ENCODE peak calls at places on chromosomes 13 and 19, in six cellular contexts. Q is AG09309; O is A549; T is activated CD8-positive, alpha-beta T cell treated with anti-CD3 and anti-CD28 coated beads for 36 hours; Z is tibial artery; B is thoracic aorta. U is an unnamed sample.

GRCh38 chr19:34259367-34259865 is 5.1 kb downstream of the GARRE1 start:
- DNase-seq in Q (no peak), O (no peak), T (no peak), Z (no peak), B (no peak), U (no peak)

GRCh38 chr19:343451-343931 is 1.1 kb downstream of the MIER2 start:
- DNase-seq in Q (no peak), O (no peak), T (no peak), Z (no peak), B (no peak), U (no peak)

GRCh38 chr19:43662487-43662886 is 7.5 kb downstream of the PLAUR start:
- DNase-seq in Q (no peak), O (no peak), T (no peak), Z (no peak), B (no peak), U (no peak)

GRCh38 chr13:106602178-106602577 is 34.2 kb upstream of the ARGLU1 start:
- DNase-seq in Q (no peak), O (no peak), T (no peak), Z (no peak), B (no peak), U (no peak)

GRCh38 chr13:98972627-98973026 is 5.2 kb downstream of the DOCK9 start:
- DNase-seq in Q (no peak), O (no peak), T (no peak), Z (no peak), B (no peak), U (no peak)

GRCh38 chr13:44648392-44649117 is 72.4 kb upstream of the TSC22D1 start:
- DNase-seq in Q (no peak), O (no peak), T (peak; percentile 10), Z (no peak), B (no peak), U (no peak)

GRCh38 chr19:2226840-2227360 is 9.2 kb downstream of the PLEKHJ1 start:
- DNase-seq in Q (no peak), O (no peak), T (no peak), Z (no peak), B (no peak), U (no peak)

GRCh38 chr19:56918682-56919307 is 78.3 kb upstream of the PEG3 start:
- DNase-seq in Q (no peak), O (no peak), T (no peak), Z (no peak), B (no peak), U (no peak)

GRCh38 chr19:6802336-6803035 is 30.0 kb downstream of the VAV1 start:
- DNase-seq in Q (no peak), O (peak; percentile 79), T (peak; percentile 91), Z (peak; percentile 52), B (no peak), U (peak; percentile 21)

GRCh38 chr13:98994896-98995295 is 17.0 kb upstream of the DOCK9 start:
- DNase-seq in Q (no peak), O (no peak), T (no peak), Z (no peak), B (no peak), U (no peak)

GRCh38 chr19:41577833-41578232 is 1.9 kb downstream of the CEACAM21 start:
- DNase-seq in Q (no peak), O (no peak), T (no peak), Z (no peak), B (no peak), U (no peak)

GRCh38 chr19:41578886-41579285 is 2.9 kb downstream of the CEACAM21 start:
- DNase-seq in Q (no peak), O (no peak), T (no peak), Z (no peak), B (no peak), U (no peak)

GRCh38 chr19:41575998-41576397 is at the start of gene CEACAM21:
- DNase-seq in Q (no peak), O (no peak), T (peak; percentile 66), Z (peak; percentile 70), B (no peak), U (no peak)

GRCh38 chr19:41577144-41577830 is 1.3 kb downstream of the CEACAM21 start:
- DNase-seq in Q (no peak), O (no peak), T (no peak), Z (no peak), B (no peak), U (no peak)
- TF ChIP-seq CTCF in Q (no peak), O (no peak), T (no peak), Z (no peak), B (no peak), U (no peak)

DNA sequence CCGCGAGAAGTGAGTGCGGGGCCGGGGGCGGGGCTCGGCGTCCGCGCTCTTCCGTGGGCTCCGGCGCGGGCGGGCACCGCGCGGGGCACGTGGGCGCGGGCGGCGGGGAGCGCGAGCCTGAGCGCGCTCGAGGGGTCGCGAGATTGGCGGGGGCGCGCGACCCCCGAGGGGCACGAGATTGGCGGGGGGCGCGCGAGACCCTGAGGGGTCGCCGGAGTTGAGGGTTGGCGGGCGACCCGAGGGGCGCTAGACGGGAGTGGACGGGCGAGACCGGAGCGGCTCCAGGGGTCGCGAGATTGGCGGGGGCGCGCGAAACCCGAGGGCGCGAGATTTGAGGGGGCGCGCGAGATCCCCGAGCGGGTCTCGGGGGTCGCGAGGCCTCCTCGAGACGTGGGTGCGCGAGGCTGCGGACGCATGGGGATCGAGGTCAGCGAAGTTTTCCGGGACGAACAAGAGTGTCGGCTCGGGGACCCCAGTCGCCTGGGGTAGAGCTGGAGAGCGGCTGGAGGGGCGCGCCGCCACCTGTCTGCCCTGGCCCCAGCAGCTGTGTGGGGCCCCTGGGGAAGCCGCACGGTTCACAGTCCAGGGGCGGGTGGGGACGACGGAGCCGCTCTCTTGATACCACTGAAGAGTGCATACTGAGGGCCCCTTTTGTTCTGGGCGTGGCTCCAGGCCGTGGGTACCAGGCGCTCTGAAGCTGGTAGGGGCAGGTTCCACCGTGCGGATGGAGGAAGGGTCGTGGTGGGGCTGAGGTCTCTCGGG is 682 bp downstream of the SSBP4 start:
- DNase-seq in Q (no peak), O (no peak), T (peak; percentile 79), Z (peak; percentile 51), B (no peak), U (no peak)
- TF ChIP-seq CTCF in Q (no peak), O (no peak), T (no peak), Z (no peak), B (no peak), U (no peak)

GRCh38 chr13:29713841-29714240 is 118.4 kb upstream of the SLC7A1 start:
- DNase-seq in Q (no peak), O (peak; percentile 8), T (peak; percentile 7), Z (no peak), B (no peak), U (no peak)
- TF ChIP-seq CTCF in Q (peak; percentile 53), O (peak; percentile 31), T (peak; percentile 88), Z (peak; percentile 27), B (peak; percentile 26), U (no peak)

DNA sequence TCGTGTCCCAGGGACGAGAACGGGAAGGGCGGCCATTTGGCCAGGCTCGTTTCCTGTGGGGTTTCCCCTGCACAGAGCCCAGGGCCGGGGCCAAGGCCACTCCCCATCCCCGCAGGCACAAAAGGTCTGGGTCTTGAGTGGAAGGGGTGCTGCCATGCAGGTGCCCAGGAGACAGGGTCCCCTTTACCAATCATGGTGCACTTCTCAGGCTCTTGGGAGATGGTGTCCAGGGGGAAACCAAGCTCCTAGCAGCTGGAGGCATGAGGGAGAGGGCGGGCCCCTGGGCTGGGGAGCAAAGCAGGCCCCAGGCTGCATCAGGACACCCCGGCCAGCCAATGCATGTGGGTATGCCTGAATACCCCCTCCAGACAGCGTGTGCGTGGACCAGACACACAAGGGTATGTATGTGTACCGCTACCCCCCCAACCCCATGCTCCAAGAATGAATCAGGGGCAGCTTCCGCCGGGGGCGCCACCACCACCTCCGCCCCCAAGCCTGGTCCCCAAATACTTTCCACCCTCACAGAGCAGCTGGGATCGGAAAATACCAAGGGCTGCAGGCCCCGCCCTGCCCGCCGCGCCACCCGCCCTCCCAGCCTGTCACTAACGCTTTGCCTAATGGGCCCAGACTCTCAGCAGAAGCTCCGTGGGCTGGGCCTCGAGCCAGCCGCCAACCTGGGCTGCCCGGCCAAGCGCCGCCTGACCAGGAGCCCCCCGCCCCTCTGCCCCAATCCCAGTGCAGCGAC is 37.6 kb upstream of the NANOS3 start:
- DNase-seq in Q (no peak), O (peak; percentile 57), T (peak; percentile 97), Z (peak; percentile 93), B (no peak), U (no peak)
- TF ChIP-seq CTCF in Q (no peak), O (no peak), T (no peak), Z (no peak), B (peak; percentile 16), U (no peak)

DNA sequence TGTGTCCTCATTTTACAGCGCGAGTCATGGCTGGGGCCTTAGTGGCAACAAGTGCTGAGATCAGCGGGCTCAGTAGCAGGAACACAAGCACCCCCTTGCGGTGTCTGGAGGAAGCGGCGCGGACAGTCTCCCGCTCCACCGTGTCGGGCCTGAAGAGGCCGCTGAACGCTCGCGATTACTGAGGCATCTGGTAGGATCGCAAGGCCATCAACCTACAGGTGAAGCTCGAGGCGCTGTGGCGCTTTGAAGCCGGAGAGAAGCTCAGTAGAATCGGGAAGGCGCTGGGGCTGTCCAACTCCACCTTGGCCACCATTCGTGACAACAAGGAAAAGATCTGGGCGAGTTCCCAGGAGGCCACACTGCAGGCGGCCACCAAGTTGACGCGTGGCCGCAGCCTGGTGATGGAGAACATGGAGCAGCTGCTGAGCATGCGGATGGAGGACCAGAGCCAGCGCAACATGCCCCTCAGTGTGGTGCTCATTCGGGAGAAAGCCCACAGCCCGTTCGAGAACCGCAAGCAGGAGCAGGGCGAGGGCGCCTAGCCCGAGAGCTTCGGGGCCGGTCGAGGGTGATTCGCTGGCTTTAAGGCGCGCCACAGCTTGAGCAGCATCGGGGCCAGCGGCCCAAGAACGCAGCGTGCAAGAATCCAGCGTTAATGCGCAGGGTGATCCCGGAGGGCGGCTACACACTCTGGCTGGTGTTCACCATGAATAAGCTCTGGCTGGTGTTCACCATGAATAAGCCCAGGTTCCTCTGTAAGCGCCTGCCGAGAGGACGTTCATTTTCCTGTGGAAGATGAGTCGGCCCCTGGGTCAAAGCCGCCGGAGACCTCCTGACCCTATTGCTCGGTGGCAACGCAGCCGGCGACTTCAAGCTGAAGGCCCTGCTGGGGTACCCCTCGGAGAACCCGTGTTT is 8.3 kb upstream of the MZF1 start:
- DNase-seq in Q (peak; percentile 39), O (peak; percentile 90), T (peak; percentile 96), Z (peak; percentile 84), B (peak; percentile 45), U (no peak)
- TF ChIP-seq CTCF in Q (peak; percentile 83), O (peak; percentile 85), T (peak; percentile 97), Z (peak; percentile 88), B (peak; percentile 89), U (peak; percentile 75)

GRCh38 chr13:24865158-24865557 is 101.2 kb downstream of the RNF17 start:
- DNase-seq in Q (no peak), O (no peak), T (no peak), Z (no peak), B (no peak), U (no peak)
- TF ChIP-seq CTCF in Q (peak; percentile 16), O (peak; percentile 31), T (no peak), Z (peak; percentile 6), B (peak; percentile 13), U (no peak)